ENCODE peak calls at places on chromosomes 3 and 15, in five cellular contexts. X is stomach, Q is pancreas, H is RWPE2, E is endodermal cell. C is an unnamed sample.
A peak's percentile ranks its signal among the peaks of the same experiment; 100 is the strongest.

GRCh38 chr3:170680593-170680992 is 94.7 kb upstream of the SLC7A14 start:
- DNase-seq in H (no peak), E (no peak), X (no peak), Q (no peak), C (no peak)

GRCh38 chr3:170307998-170308398 is 49.5 kb upstream of the SKIL start:
- DNase-seq in E (peak; percentile 50), H (no peak), X (peak; percentile 57), Q (peak; percentile 20), C (no peak)

GRCh38 chr3:143951351-143951971 is 20.2 kb upstream of the DIPK2A start:
- DNase-seq in Q (no peak), X (no peak), H (no peak), E (peak; percentile 63), C (no peak)

GRCh38 chr3:169695051-169695450 is 31.5 kb upstream of the MECOM start:
- DNase-seq in Q (no peak), E (no peak), H (no peak), X (no peak), C (no peak)

GRCh38 chr3:23845817-23846216 is 40.1 kb downstream of the UBE2E1 start:
- DNase-seq in E (no peak), Q (no peak), H (no peak), X (no peak), C (no peak)

GRCh38 chr3:32592696-32593353 is 22.2 kb upstream of the DYNC1LI1 start:
- DNase-seq in E (peak; percentile 78), Q (no peak), X (no peak), H (no peak), C (no peak)

GRCh38 chr3:51637941-51638471 is 33.0 kb upstream of the TEX264 start:
- DNase-seq in Q (no peak), X (peak; percentile 44), H (no peak), E (peak; percentile 89), C (no peak)

GRCh38 chr3:15007681-15008141 is 57.4 kb downstream of the MRPS25 start:
- DNase-seq in Q (no peak), H (no peak), X (no peak), E (no peak), C (peak; percentile 76)

GRCh38 chr3:119331661-119332060 is 37.5 kb downstream of the ARHGAP31 start:
- DNase-seq in E (no peak), Q (no peak), H (no peak), X (no peak), C (no peak)

GRCh38 chr15:29133321-29133720 is 136.3 kb downstream of the NSMCE3 start:
- DNase-seq in E (no peak), Q (no peak), X (no peak), H (peak; percentile 68), C (no peak)

GRCh38 chr3:121998030-121998580 is 23.9 kb downstream of the ILDR1 start:
- DNase-seq in E (no peak), H (no peak), Q (no peak), X (no peak), C (no peak)

GRCh38 chr3:128163432-128163831 is 10.2 kb downstream of the EEFSEC start:
- DNase-seq in H (no peak), Q (no peak), E (no peak), X (no peak), C (no peak)

GRCh38 chr15:70643783-70644125 is 119.6 kb downstream of the UACA start:
- DNase-seq in H (no peak), Q (no peak), E (no peak), X (no peak), C (no peak)

GRCh38 chr3:122929188-122929465 is 98.4 kb downstream of the SEMA5B start:
- DNase-seq in X (no peak), Q (no peak), E (no peak), H (no peak), C (no peak)

GRCh38 chr15:32774022-32774421 is 56.2 kb downstream of the GREM1 start:
- DNase-seq in H (no peak), Q (no peak), E (no peak), X (no peak), C (no peak)

GRCh38 chr3:18012464-18012863 is 270.0 kb upstream of the TBC1D5 start:
- DNase-seq in E (no peak), X (no peak), Q (no peak), H (no peak), C (no peak)

GRCh38 chr3:126557415-126557745 is 1.4 kb downstream of the C3orf22 start:
- DNase-seq in H (no peak), X (peak; percentile 21), Q (no peak), E (no peak), C (peak; percentile 83)

GRCh38 chr3:148226246-148226645 is 471.5 kb upstream of the AGTR1 start:
- DNase-seq in H (no peak), E (no peak), X (no peak), Q (no peak), C (no peak)

GRCh38 chr3:113233497-113233896 is 22.1 kb downstream of the BOC start:
- DNase-seq in E (no peak), X (no peak), H (no peak), Q (no peak), C (no peak)

GRCh38 chr3:85760342-85760741 is 801.6 kb downstream of the CADM2 start:
- DNase-seq in E (no peak), H (no peak), X (no peak), Q (no peak), C (no peak)

GRCh38 chr3:129686941-129687340 is 80.5 kb upstream of the PLXND1 start:
- DNase-seq in H (no peak), E (no peak), X (no peak), Q (peak; percentile 31), C (no peak)

GRCh38 chr3:28835751-28836150 is 445.1 kb upstream of the RBMS3 start:
- DNase-seq in H (no peak), Q (peak; percentile 16), E (peak; percentile 82), X (no peak), C (no peak)

GRCh38 chr3:14429689-14430452 is 27.5 kb downstream of the SLC6A6 start:
- DNase-seq in H (no peak), X (no peak), E (no peak), Q (no peak), C (no peak)

GRCh38 chr3:25870452-25870851 is 80.6 kb downstream of the OXSM start:
- DNase-seq in E (no peak), H (no peak), Q (no peak), X (no peak), C (no peak)

GRCh38 chr3:37291275-37291700 is 116.9 kb upstream of the LRRFIP2 start:
- DNase-seq in H (no peak), E (no peak), X (no peak), Q (no peak), C (no peak)

DNA sequence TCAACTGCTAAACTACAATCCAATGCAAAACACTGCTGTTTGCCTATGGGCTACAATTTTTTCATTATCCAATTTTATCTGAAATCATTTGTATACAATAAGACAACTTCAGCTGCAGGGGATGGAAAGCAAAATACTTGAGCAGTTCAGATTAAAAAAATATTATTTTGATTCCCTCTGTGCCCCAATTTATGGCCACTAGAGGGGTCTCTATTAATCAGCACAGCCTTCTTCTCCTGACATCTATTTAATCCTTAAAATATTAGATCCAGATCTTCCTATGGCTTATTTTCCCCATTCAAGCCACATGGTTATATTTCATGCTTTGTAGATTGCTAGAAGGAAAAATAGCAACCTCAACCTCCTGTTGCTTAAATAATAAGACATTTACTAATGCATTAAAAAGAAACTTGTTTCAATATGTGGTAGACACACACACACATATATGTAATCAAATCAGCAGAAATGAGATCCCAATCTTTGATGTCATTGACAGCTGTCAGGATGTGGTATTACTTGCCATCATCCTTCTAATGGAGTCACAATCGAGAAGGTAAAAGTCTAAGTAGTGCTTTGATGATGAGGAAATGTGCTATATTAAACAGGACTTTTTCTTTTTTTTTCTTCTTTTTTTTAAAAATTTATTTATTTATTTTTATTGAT is 104.2 kb downstream of the P2RY1 start:
- DNase-seq in E (no peak), X (no peak), Q (no peak), H (no peak), C (no peak)
- TF ChIP-seq CTCF in E (peak; percentile 63), X (no peak), Q (no peak), H (peak; percentile 36), C (no peak)

DNA sequence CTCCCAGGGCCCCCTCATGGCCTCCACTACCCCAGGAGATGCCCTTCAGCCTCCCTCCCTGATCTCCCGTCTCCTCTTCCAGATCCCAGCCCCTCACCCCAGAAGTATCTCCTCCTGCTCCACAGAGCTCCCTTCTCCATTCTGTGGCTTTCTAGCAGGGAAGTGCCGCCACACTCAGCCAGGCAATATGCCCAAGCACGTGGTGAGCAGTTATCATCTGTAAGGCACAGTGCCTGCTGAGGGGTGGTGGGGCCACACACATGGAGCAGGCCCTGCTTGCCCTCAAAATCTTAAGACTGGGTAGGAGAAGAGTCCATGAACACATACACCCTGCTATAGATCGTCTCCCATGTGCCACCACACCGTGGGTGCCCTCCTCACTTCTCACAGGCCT is 2.4 kb upstream of the PHGR1 start:
- DNase-seq in E (no peak), X (no peak), Q (no peak), H (no peak), C (no peak)
- TF ChIP-seq CTCF in E (no peak), X (no peak), Q (no peak), H (no peak), C (no peak)

DNA sequence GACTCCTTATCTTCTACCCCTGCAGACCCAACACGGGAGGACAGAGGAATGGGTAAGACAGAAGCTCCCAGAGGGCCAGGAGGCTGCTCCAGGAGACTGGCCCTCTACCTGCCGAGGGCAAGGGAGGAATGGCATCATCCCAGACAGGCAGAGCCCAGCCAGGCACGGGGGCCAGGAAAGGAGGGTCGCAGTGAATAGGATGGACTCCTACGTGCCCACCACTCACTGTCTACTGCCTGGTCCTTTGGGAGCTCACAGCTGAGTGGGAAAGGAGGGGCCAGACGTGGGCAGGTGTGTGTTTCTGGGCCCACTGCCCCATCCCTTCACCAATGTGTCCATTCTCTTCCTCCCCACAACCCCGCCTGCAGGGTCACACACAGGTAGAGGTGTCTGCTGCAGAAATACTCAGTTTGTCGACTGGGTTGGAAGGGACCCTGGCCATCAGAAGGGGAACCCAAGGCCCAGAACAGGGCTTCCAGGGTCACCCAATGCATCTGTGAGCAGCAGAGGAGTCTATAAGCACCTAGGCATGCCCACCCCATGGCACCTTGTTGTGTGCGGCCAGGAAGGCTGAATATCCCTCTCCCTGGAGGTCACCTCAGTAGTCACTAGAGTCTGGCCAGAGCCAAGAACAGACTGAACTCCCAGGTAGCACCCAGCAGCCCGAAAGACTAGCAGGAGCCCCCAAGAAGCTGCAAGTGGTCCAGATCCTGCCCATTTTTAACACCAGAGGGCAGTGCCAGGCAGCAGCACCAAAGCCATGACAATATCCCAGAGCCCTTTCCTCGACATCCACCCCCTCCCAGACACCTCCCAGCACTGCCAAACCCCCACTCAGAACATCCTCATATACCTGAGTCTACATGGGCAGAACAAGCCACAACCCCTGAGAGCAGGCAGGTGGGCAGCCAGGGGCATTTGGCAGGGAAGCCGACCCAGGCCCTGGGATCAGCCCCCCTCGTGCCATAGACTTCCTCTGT is 24.0 kb downstream of the TKT start:
- DNase-seq in H (no peak), Q (no peak), X (no peak), E (peak; percentile 52), C (no peak)
- TF ChIP-seq CTCF in H (peak; percentile 15), Q (no peak), X (no peak), E (peak; percentile 41), C (peak; percentile 36)

DNA sequence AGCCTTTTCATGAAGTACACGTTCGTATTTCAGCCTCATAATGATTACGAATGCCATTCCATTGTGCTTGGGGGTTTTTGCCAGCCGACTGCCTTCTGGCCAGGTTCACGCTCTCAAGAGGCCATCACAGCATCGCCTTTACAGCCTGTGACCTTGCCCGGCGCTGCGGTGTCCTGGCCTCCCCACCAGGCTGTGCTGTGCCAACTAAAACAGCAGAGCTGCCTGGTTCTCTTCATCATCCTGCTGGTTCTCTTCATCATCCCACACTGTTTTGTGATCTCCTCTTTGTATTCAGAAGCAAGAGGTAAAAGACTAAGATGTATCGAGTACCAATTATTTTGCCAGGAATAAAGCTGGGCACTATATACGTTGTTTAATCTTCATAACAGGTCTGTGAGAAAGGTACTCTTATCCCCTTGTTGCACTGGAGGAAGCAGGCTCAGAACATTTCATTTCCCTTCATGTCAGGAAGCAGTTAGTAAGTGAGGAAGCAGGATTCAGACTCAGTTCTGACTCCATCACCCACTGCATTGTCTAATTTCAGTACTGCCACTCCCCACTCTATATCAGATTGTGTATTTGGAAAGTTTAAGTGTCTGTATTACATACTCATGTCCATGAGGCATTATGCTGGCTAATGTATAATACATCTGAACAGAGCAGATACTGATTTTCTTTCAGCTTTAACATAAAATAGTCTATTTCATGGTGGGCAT is 92.7 kb downstream of the LRRC28 start:
- DNase-seq in H (no peak), Q (no peak), E (peak; percentile 84), X (no peak), C (no peak)
- TF ChIP-seq CTCF in H (peak; percentile 14), Q (no peak), E (peak; percentile 78), X (no peak), C (peak; percentile 36)